ENCODE peak calls at places on chromosomes 3 and 15, in five cellular contexts. C is thoracic aorta, S is lung, Y is kidney epithelial cell, B is AG09309. Q is an unnamed sample.

GRCh38 chr15:80615783-80616391 is 79.2 kb upstream of the ABHD17C start:
- DNase-seq in C (no peak), S (peak), Y (no peak), B (peak), Q (no peak)

GRCh38 chr3:69671082-69671952 is 67.9 kb upstream of the MITF start:
- DNase-seq in C (no peak), S (no peak), Y (no peak), B (no peak), Q (peak)

GRCh38 chr3:195801251-195802183 is 10.2 kb downstream of the MUC4 start:
- DNase-seq in C (no peak), S (no peak), Y (no peak), B (no peak), Q (no peak)

GRCh38 chr3:59480486-59480995 is 430.7 kb upstream of the CFAP20DC start:
- DNase-seq in C (no peak), S (no peak), Y (peak), B (peak), Q (no peak)

GRCh38 chr15:48388937-48389309 is 57.7 kb downstream of the DUT start:
- DNase-seq in C (no peak), S (no peak), Y (no peak), B (no peak), Q (no peak)

GRCh38 chr3:39216176-39216790 is 23.9 kb upstream of the XIRP1 start:
- DNase-seq in C (no peak), S (no peak), Y (no peak), B (no peak), Q (peak)

GRCh38 chr15:85920926-85921325 is 126.2 kb upstream of the KLHL25 start:
- DNase-seq in C (no peak), S (no peak), Y (no peak), B (no peak), Q (no peak)

GRCh38 chr3:188339410-188340295 is 185.7 kb downstream of the LPP start:
- DNase-seq in C (no peak), S (no peak), Y (no peak), B (no peak), Q (no peak)

GRCh38 chr3:182440101-182440500 is 353.2 kb upstream of the ATP11B start:
- DNase-seq in C (no peak), S (no peak), Y (no peak), B (no peak), Q (no peak)

GRCh38 chr3:185423178-185423577 is 60.2 kb downstream of the MAP3K13 start:
- DNase-seq in C (no peak), S (no peak), Y (no peak), B (no peak), Q (peak)

GRCh38 chr15:100525894-100526512 is 2.7 kb downstream of the CERS3 start:
- DNase-seq in C (no peak), S (no peak), Y (no peak), B (no peak), Q (no peak)

GRCh38 chr15:99928429-99928981 is 195.3 kb upstream of the LYSMD4 start:
- DNase-seq in C (peak), S (peak), Y (no peak), B (peak), Q (peak)

GRCh38 chr3:181796641-181797040 is 84.9 kb downstream of the SOX2 start:
- DNase-seq in C (no peak), S (no peak), Y (no peak), B (no peak), Q (no peak)

GRCh38 chr3:64187065-64187959 is 38.0 kb downstream of the PRICKLE2 start:
- DNase-seq in C (no peak), S (peak), Y (peak), B (peak), Q (no peak)

GRCh38 chr15:70259030-70259424 is 161.3 kb upstream of the TLE3 start:
- DNase-seq in C (no peak), S (peak), Y (no peak), B (no peak), Q (no peak)

GRCh38 chr3:138051946-138052802 is 42.2 kb downstream of the CLDN18 start:
- DNase-seq in C (no peak), S (peak), Y (no peak), B (no peak), Q (peak)

GRCh38 chr3:16325850-16326249 is 60.8 kb downstream of the OXNAD1 start:
- DNase-seq in C (no peak), S (no peak), Y (no peak), B (no peak), Q (no peak)

GRCh38 chr3:67790043-67790442 is 135.6 kb upstream of the SUCLG2 start:
- DNase-seq in C (no peak), S (no peak), Y (no peak), B (peak), Q (peak)

GRCh38 chr3:102354818-102355515 is 79.8 kb upstream of the ZPLD1 start:
- DNase-seq in C (no peak), S (no peak), Y (peak), B (peak), Q (no peak)

GRCh38 chr3:65604863-65605526 is 433.7 kb downstream of the MAGI1 start:
- DNase-seq in C (no peak), S (no peak), Y (no peak), B (peak), Q (no peak)

GRCh38 chr15:44536298-44536961 is 517 bp upstream of the EIF3J start:
- DNase-seq in C (peak), S (peak), Y (peak), B (peak), Q (no peak)
- TF ChIP-seq CTCF in C (peak), S (peak), Y (peak), B (peak), Q (peak)

GRCh38 chr3:42996633-42997075 is 17.5 kb downstream of the GASK1A start:
- DNase-seq in C (peak), S (no peak), Y (no peak), B (no peak), Q (no peak)
- TF ChIP-seq CTCF in C (no peak), S (no peak), Y (no peak), B (no peak), Q (no peak)

GRCh38 chr3:156175570-156175969 is 55.2 kb downstream of the KCNAB1 start:
- DNase-seq in C (no peak), S (no peak), Y (no peak), B (no peak), Q (no peak)
- TF ChIP-seq CTCF in C (no peak), S (no peak), Y (no peak), B (no peak), Q (no peak)

GRCh38 chr3:148202386-148202785 is 495.3 kb upstream of the AGTR1 start:
- DNase-seq in C (no peak), S (no peak), Y (no peak), B (no peak), Q (no peak)
- TF ChIP-seq CTCF in C (no peak), S (no peak), Y (no peak), B (no peak), Q (no peak)

GRCh38 chr3:173876476-173876875 is 478.9 kb downstream of the NLGN1 start:
- DNase-seq in C (no peak), S (no peak), Y (no peak), B (no peak), Q (no peak)
- TF ChIP-seq CTCF in C (peak), S (no peak), Y (no peak), B (peak), Q (no peak)

DNA sequence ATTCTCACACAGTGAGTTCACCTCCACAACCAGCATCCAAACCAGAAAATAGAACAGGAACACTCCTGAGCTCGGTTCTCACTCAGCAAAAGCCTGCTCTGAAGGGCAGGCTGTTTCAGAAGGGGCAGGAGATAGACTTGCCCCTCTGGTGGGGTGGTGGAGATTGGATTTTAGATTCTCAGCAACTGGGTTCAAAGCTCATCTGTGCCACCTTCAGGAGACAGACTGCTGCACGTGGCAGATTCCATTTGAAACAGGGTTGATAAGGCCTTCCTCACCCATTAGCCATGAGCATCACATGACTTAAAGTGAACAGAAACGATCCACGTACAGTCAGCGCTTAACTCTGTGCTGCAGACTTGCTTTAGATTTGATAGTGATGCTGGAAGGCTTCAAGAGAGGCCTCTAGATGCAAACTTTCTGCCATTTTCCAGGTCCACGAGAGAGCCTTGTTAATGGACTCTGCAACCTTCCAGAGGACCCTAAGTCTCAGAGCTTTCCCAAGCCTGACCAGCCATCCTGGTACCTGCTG is 35.0 kb upstream of the MGLL start:
- DNase-seq in C (no peak), S (no peak), Y (no peak), B (no peak), Q (peak)
- TF ChIP-seq CTCF in C (no peak), S (no peak), Y (no peak), B (peak), Q (peak)

DNA sequence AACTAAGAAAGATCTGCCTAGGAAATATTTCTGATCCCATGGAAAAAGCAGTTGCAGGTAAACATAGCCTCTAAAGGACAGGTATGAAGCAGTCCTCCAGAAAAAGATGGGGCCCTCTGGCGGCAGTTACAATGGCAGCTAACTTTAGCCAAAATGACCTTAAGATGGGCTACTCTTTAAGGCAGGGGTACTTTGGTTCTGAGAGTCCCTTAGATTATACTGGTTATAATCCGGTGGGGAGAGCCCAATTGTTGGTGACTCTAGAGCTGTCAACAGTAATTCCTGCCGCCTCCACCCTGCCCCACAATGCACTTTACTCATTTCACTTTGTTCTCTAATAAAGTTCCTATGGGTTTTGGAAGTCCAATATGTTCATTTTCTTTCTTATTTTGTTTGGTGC is 412.8 kb upstream of the WNT5A start:
- DNase-seq in C (no peak), S (no peak), Y (no peak), B (no peak), Q (peak)
- TF ChIP-seq CTCF in C (no peak), S (no peak), Y (peak), B (peak), Q (peak)

GRCh38 chr3:53109822-53110771 is 20.1 kb downstream of the RFT1 start:
- DNase-seq in C (no peak), S (peak), Y (no peak), B (peak), Q (peak)
- TF ChIP-seq CTCF in C (no peak), S (peak), Y (peak), B (peak), Q (peak)

GRCh38 chr3:142930510-142930909 is 33.0 kb downstream of the PAQR9 start:
- DNase-seq in C (no peak), S (no peak), Y (no peak), B (no peak), Q (no peak)
- TF ChIP-seq CTCF in C (peak), S (no peak), Y (no peak), B (peak), Q (no peak)

DNA sequence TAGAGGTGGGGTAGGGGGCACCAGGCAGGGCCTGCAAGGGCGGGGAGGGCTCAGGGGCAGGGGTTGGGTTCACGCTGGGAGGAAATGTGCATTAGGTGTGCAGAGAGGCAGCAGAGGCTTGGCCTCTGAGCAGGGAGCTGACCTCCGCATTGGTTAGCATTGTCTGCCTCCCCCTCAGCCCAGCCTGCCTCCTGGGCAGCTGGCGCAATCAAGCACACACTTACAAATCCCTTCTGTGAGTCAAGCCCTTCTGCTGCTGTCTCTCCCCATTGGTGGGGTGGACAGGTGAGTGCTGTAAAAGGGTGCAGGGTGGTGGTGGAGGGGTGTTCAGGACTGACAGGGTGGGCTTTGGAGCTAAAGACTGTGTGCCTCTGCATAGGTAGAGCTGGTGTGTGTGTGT is 9.3 kb downstream of the LOXL1 start:
- DNase-seq in C (no peak), S (no peak), Y (no peak), B (no peak), Q (no peak)
- TF ChIP-seq CTCF in C (no peak), S (no peak), Y (no peak), B (no peak), Q (no peak)